ENCODE peak calls at places on chromosomes 6 and 20, in five cellular contexts. S, R, B, L and X are unnamed samples.

GRCh38 chr6:2744778-2745177 is 5.9 kb downstream of the MYLK4 start:
- DNase-seq in L (no peak), S (no peak), B (no peak), R (no peak), X (no peak)

GRCh38 chr6:13787146-13787545 is 27.2 kb downstream of the MCUR1 start:
- DNase-seq in L (no peak), R (no peak), B (no peak), S (peak), X (no peak)

GRCh38 chr20:47178851-47179250 is 177.6 kb downstream of the ZMYND8 start:
- DNase-seq in R (no peak), S (no peak), L (no peak), B (no peak), X (no peak)

GRCh38 chr6:118284736-118285360 is 263.2 kb upstream of the PLN start:
- DNase-seq in B (no peak), R (no peak), L (no peak), S (peak), X (no peak)

GRCh38 chr6:48449002-48449401 is 338.0 kb upstream of the PTCHD4 start:
- DNase-seq in L (no peak), S (peak), R (no peak), B (no peak), X (no peak)

GRCh38 chr6:159753081-159753872 is 8.6 kb upstream of the ACAT2 start:
- DNase-seq in R (no peak), S (no peak), B (no peak), L (no peak), X (no peak)

GRCh38 chr20:62500237-62500864 is 24.6 kb upstream of the GATA5 start:
- DNase-seq in L (peak), B (peak), S (peak), R (peak), X (peak)

GRCh38 chr6:90219168-90219985 is 77.3 kb downstream of the BACH2 start:
- DNase-seq in R (no peak), B (peak), S (peak), L (no peak), X (no peak)

GRCh38 chr6:159715168-159715567 is 12.1 kb upstream of the WTAP start:
- DNase-seq in R (no peak), L (no peak), S (no peak), B (no peak), X (no peak)

GRCh38 chr6:129994410-129994809 is 24.0 kb upstream of the L3MBTL3 start:
- DNase-seq in S (no peak), L (no peak), R (no peak), B (no peak), X (no peak)

GRCh38 chr6:21200056-21200870 is 393.3 kb upstream of the SOX4 start:
- DNase-seq in S (peak), L (no peak), B (no peak), R (no peak), X (no peak)

GRCh38 chr20:39103305-39103704 is 141.2 kb downstream of the DHX35 start:
- DNase-seq in R (no peak), L (no peak), B (no peak), S (no peak), X (no peak)

GRCh38 chr20:7859371-7859802 is 80.9 kb downstream of the HAO1 start:
- DNase-seq in R (no peak), B (peak), L (peak), S (peak), X (no peak)

GRCh38 chr6:79635179-79635578 is 4.0 kb downstream of the SH3BGRL2 start:
- DNase-seq in R (no peak), L (no peak), S (peak), B (no peak), X (no peak)

GRCh38 chr6:160428069-160428430 is 79.9 kb downstream of the SLC22A3 start:
- DNase-seq in R (peak), B (peak), S (no peak), L (no peak), X (peak)

GRCh38 chr6:14458669-14459266 is 341.2 kb downstream of the CD83 start:
- DNase-seq in B (peak), L (no peak), S (peak), R (no peak), X (no peak)

GRCh38 chr6:71045296-71045695 is 88.4 kb upstream of the B3GAT2 start:
- DNase-seq in R (no peak), B (no peak), L (no peak), S (no peak), X (no peak)

GRCh38 chr6:22952076-22952475 is 382.7 kb downstream of the HDGFL1 start:
- DNase-seq in L (no peak), B (no peak), R (no peak), S (peak), X (no peak)

GRCh38 chr6:30542404-30542725 is 13.9 kb downstream of the GNL1 start:
- DNase-seq in B (no peak), S (no peak), R (no peak), L (peak), X (no peak)

GRCh38 chr20:36467076-36467999 is 74.0 kb upstream of the MYL9 start:
- DNase-seq in B (peak), L (peak), S (no peak), R (peak), X (peak)

GRCh38 chr20:53362736-53363135 is 230.9 kb downstream of the ZNF217 start:
- DNase-seq in S (no peak), R (no peak), L (no peak), B (no peak), X (no peak)

GRCh38 chr6:19382676-19383075 is 454.5 kb upstream of the ID4 start:
- DNase-seq in S (no peak), B (peak), R (no peak), L (no peak), X (no peak)

GRCh38 chr6:89339565-89339964 is 13.0 kb downstream of the UBE2J1 start:
- DNase-seq in L (no peak), S (no peak), R (no peak), B (no peak), X (no peak)

GRCh38 chr20:9510926-9511325 is 3.5 kb upstream of the LAMP5 start:
- DNase-seq in L (peak), B (no peak), S (no peak), R (no peak), X (no peak)

GRCh38 chr6:64955435-64955848 is 751.6 kb downstream of the EYS start:
- DNase-seq in L (no peak), R (no peak), S (no peak), B (no peak), X (no peak)

GRCh38 chr6:30113843-30114242 is 953 bp upstream of the TRIM31 start:
- DNase-seq in B (no peak), S (no peak), L (no peak), R (no peak), X (no peak)

GRCh38 chr6:140043357-140043756 is 668.9 kb upstream of the CITED2 start:
- DNase-seq in S (peak), B (no peak), L (no peak), R (no peak), X (no peak)

GRCh38 chr20:2237059-2237458 is 58.7 kb upstream of the TGM3 start:
- DNase-seq in L (no peak), S (peak), R (peak), B (peak), X (no peak)

GRCh38 chr6:147218797-147219196 is 14.6 kb downstream of the STXBP5 start:
- DNase-seq in S (no peak), B (no peak), R (no peak), L (no peak), X (no peak)

GRCh38 chr20:6940052-6940451 is 172.6 kb downstream of the BMP2 start:
- DNase-seq in L (peak), S (no peak), B (no peak), R (no peak), X (peak)

GRCh38 chr20:31602779-31603441 is 2.2 kb upstream of the ID1 start:
- DNase-seq in L (peak), R (no peak), S (peak), B (no peak), X (no peak)

GRCh38 chr6:117557951-117558350 is 44.4 kb downstream of the GOPC start:
- DNase-seq in S (no peak), B (peak), L (no peak), R (no peak), X (no peak)

GRCh38 chr6:87277123-87277522 is 45.3 kb upstream of the SMIM8 start:
- DNase-seq in S (peak), R (no peak), B (no peak), L (peak), X (no peak)

GRCh38 chr6:128882991-128883571 is at the start of gene LAMA2:
- DNase-seq in S (peak), L (no peak), R (peak), B (peak), X (peak)

GRCh38 chr6:44237813-44238433 is 9.0 kb upstream of the HSP90AB1 start:
- DNase-seq in L (peak), R (peak), B (peak), S (peak), X (peak)

GRCh38 chr6:135310291-135310690 is 129.2 kb downstream of the MYB start:
- DNase-seq in R (no peak), S (no peak), B (no peak), L (peak), X (no peak)

GRCh38 chr6:12538881-12539357 is 177.6 kb upstream of the PHACTR1 start:
- DNase-seq in B (peak), S (no peak), R (peak), L (no peak), X (peak)

GRCh38 chr6:56758553-56758952 is 115.9 kb upstream of the DST start:
- DNase-seq in S (no peak), L (no peak), R (no peak), B (no peak), X (no peak)

GRCh38 chr6:34412643-34413214 is 13.1 kb downstream of the RPS10 start:
- DNase-seq in R (no peak), B (no peak), L (no peak), S (peak), X (no peak)

DNA sequence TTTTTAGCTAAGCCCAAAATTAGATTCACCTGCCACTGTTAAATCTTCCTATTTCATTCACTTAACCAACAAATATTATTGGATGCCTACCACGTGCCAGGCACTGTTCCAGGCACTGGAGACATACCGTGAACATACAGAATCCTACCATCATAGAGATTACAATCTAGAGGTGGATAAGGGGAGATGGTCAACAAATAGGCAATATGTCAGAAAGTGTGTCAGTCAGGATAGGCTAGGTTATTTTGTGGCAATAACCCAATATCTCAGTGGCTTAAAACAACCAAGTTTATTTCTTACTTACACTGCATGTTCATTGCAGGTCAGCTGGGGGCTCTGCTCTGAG is 58.7 kb upstream of the REV3L start:
- DNase-seq in L (no peak), R (no peak), B (no peak), S (no peak), X (no peak)
- H3K27ac ChIP-seq in L (no peak), R (no peak), B (no peak), S (no peak), X (no peak)

GRCh38 chr6:137015943-137016342 is 28.8 kb downstream of the IL20RA start:
- DNase-seq in B (no peak), S (no peak), R (no peak), L (no peak), X (no peak)
- H3K4me3 ChIP-seq in B (no peak), S (no peak), R (no peak), L (no peak), X (no peak)

DNA sequence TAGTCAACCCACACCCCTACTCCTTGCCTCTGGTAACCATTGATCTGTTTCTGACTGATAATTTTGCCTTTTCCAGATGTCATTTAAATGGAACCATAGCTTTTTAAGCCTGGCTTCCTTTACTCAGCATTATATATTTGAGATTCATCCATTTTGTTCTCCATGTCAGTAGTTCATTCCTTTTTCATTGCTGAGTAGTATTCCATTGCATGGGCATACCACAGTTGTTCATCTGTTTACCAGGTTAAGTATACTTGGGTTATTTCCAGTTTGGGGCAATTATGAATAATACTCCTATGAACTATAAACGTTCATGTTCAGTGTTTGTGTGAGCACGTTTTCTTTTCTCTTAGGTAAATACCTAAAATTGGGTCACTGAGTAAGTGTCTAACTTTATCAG is 25.1 kb downstream of the FGD2 start:
- DNase-seq in B (no peak), L (no peak), R (no peak), S (no peak), X (no peak)
- H3K27ac ChIP-seq in B (no peak), L (no peak), R (no peak), S (no peak), X (no peak)

GRCh38 chr6:17423018-17423417 is 29.6 kb downstream of the CAP2 start:
- DNase-seq in R (no peak), S (no peak), L (no peak), B (no peak), X (no peak)

GRCh38 chr6:17421406-17421805 is 28.0 kb downstream of the CAP2 start:
- DNase-seq in L (no peak), R (no peak), S (no peak), B (no peak), X (no peak)

GRCh38 chr6:17417817-17418216 is 24.4 kb downstream of the CAP2 start:
- DNase-seq in L (no peak), S (peak), B (no peak), R (no peak), X (no peak)

GRCh38 chr6:17418281-17419188 is 25.1 kb downstream of the CAP2 start:
- DNase-seq in S (peak), B (no peak), R (no peak), L (no peak), X (no peak)

DNA sequence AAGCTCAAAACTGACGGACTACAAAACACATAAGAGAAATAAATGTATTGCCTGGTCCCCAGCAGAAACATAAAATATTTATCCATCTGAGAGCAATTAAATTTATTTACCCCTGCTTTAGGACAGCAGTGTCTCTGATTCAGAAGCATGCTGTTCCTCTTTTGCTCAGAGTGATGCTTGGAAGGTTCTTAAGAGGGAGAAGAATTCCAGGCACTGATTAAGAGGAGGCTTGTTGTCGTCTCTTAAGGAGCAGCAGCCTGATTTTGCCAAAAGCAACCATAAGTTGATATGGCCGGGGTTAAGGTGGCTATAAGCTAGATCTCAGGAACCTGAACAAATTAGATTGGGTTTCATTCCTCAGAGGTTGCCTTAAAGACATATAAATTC is 25.8 kb downstream of the CAP2 start:
- DNase-seq in R (no peak), S (no peak), B (no peak), L (no peak), X (no peak)
- H3K4me3 ChIP-seq in R (no peak), S (no peak), B (no peak), L (no peak), X (no peak)

GRCh38 chr6:42249279-42249678 is 31.6 kb upstream of the MRPS10 start:
- DNase-seq in S (peak), B (no peak), R (no peak), L (no peak), X (no peak)
- H3K27ac ChIP-seq in S (no peak), B (no peak), R (no peak), L (no peak), X (no peak)

DNA sequence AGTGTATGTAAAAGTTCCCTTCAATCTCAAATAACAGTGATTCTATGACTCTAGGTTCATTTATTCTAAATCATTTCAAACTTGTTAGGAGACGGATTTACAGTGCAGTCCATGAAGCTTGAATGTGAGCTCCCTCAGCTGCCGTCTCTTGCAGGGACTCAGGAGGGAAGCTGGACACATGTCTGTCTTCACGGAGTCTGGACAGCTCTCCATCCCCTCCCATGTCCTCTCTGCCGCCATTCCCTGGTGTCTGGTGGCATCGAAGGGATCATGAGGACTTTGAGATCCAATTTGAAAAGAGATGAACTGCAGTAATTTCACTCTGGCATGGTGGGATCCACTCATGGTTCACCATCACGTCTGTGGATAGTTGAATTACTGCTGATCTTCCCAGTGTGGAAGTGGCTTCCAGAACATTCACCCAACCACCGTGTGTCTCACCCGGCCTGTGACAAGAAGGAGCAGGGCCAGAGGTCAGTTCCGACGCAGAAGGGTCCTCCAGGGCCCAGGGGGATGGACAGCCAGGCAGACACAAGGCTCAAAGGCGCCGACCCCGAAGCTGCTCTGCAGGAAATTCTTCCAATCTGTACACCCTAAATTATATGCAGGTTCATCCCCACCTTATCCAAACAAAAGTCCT is 370.1 kb downstream of the THBS2 start:
- DNase-seq in R (no peak), L (no peak), B (no peak), S (no peak), X (no peak)
- H3K4me3 ChIP-seq in R (no peak), L (no peak), B (no peak), S (no peak), X (no peak)

GRCh38 chr6:35488517-35488862 is 8.4 kb downstream of the TEAD3 start:
- DNase-seq in R (no peak), S (no peak), B (no peak), L (no peak), X (no peak)
- H3K27ac ChIP-seq in R (peak), S (peak), B (peak), L (no peak), X (peak)

GRCh38 chr6:7557652-7558051 is 16.2 kb downstream of the DSP start:
- DNase-seq in S (no peak), R (no peak), B (no peak), L (no peak), X (no peak)

GRCh38 chr6:7561153-7561964 is 19.9 kb downstream of the DSP start:
- DNase-seq in S (peak), B (peak), L (no peak), R (no peak), X (peak)

GRCh38 chr6:7559651-7560385 is 18.3 kb downstream of the DSP start:
- DNase-seq in B (no peak), L (no peak), R (no peak), S (no peak), X (no peak)

GRCh38 chr6:7556394-7557106 is 15.1 kb downstream of the DSP start:
- DNase-seq in S (no peak), L (no peak), B (no peak), R (no peak), X (no peak)

GRCh38 chr6:7559196-7559595 is 17.7 kb downstream of the DSP start:
- DNase-seq in S (no peak), B (no peak), L (no peak), R (no peak), X (no peak)
- H3K4me3 ChIP-seq in S (no peak), B (no peak), L (no peak), R (no peak), X (no peak)